ENCODE peak calls at places on chromosomes 11 and 22, in five cellular contexts. One of them, this sample, is unnamed.

GRCh38 chr11:4071828-4072421 is 22.7 kb upstream of the RRM1 start:
- DNase-seq in suprapubic skin: no peak
- DNase-seq in transverse colon: no peak
- DNase-seq in stomach: no peak
- DNase-seq in K562: no peak
- DNase-seq in this sample: no peak

GRCh38 chr22:37529652-37530345 is 10.6 kb upstream of the CARD10 start:
- DNase-seq in suprapubic skin: no peak
- DNase-seq in transverse colon: peak; percentile 78
- DNase-seq in stomach: no peak
- DNase-seq in K562: no peak
- DNase-seq in this sample: no peak

GRCh38 chr11:5336331-5336730 is 7.0 kb downstream of the OR51B5 start:
- DNase-seq in suprapubic skin: no peak
- DNase-seq in transverse colon: no peak
- DNase-seq in stomach: no peak
- DNase-seq in K562: no peak
- DNase-seq in this sample: no peak

GRCh38 chr11:95081412-95081811 is 8.2 kb upstream of the ENDOD1 start:
- DNase-seq in suprapubic skin: no peak
- DNase-seq in transverse colon: no peak
- DNase-seq in stomach: no peak
- DNase-seq in K562: no peak
- DNase-seq in this sample: peak; percentile 78

GRCh38 chr11:57745206-57745605 is 3.9 kb downstream of the SELENOH start:
- DNase-seq in suprapubic skin: no peak
- DNase-seq in transverse colon: no peak
- DNase-seq in stomach: no peak
- DNase-seq in K562: no peak
- DNase-seq in this sample: no peak

GRCh38 chr11:118438314-118438931 is 2.1 kb downstream of the KMT2A start:
- DNase-seq in suprapubic skin: no peak
- DNase-seq in transverse colon: peak; percentile 48
- DNase-seq in stomach: no peak
- DNase-seq in K562: peak; percentile 35
- DNase-seq in this sample: peak; percentile 72

GRCh38 chr22:50581031-50581949 is 1.4 kb downstream of the CHKB start:
- DNase-seq in suprapubic skin: no peak
- DNase-seq in transverse colon: no peak
- DNase-seq in stomach: no peak
- DNase-seq in K562: no peak
- DNase-seq in this sample: no peak

GRCh38 chr11:5210376-5210885 is 9.9 kb upstream of the OR51V1 start:
- DNase-seq in suprapubic skin: no peak
- DNase-seq in transverse colon: no peak
- DNase-seq in stomach: no peak
- DNase-seq in K562: no peak
- DNase-seq in this sample: no peak

DNA sequence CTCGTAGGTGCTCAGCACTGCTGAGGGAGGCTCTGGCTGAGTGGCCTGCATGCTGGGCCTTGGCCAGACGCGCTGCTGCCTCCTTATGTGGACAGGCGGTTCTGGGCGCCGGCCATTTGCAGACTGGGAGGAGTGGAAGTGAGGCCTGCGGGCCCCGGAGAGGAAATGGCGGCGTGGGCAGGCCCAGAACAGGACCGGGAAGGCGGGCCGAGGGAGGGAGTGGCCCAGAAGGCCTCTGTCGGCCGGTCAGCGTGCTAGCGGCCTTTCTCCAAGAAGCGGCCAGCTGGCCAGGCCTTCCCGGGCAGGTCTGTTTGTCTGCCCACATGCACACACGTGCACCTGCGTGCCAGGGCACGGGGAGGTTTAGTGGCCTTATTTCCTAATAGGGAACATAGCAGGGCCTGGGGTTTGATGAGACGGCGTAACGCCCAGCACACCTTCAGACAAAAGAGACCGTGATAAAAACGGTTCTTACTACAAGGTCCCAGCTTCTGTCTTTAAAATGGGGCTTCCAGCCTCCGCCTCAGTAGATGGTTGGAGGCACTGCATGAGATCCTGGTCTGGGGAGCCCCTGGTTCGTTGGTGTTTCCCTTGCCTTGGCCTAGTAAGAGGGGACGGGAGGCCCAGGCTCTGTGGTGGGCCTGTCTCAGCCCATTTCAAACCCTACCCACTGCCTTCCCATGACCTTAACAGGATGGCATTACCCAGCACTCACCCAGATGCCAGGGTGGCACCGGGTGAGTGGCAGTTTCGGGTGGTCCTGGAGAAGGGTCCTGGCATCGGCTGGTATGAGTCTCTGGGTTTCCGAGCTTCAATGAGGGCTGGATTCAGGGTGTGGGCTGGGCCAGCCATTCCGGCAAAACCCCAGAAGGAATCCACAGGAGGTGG is 65.1 kb upstream of the PPARA start:
- DNase-seq in suprapubic skin: peak; percentile 94
- DNase-seq in transverse colon: peak; percentile 69
- DNase-seq in stomach: peak; percentile 93
- DNase-seq in K562: peak; percentile 45
- DNase-seq in this sample: peak; percentile 95
- TF ChIP-seq POLR2AphosphoS5 in suprapubic skin: peak; percentile 87
- TF ChIP-seq POLR2AphosphoS5 in transverse colon: peak; percentile 54
- TF ChIP-seq POLR2AphosphoS5 in stomach: peak; percentile 82
- TF ChIP-seq POLR2AphosphoS5 in K562: no peak
- TF ChIP-seq POLR2AphosphoS5 in this sample: peak; percentile 56

DNA sequence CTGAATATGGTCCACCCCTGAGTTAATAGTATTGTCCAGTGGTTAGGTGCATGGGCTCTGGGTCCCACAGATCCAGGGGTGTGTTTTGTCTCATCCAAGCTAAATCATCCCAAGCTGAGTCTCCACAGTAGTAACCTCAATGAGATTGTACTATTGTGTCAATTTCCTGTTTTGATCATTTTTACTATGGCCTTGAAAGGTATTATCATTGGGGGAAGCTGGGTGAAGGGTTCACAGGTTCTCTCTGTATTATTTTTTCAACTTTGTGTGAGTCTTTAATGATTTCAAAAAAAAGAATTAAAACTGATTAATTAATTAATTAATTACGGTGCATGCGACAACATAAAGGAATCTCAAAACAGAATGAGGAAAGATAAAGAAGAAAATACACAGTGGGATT is 266.1 kb downstream of the MN1 start:
- DNase-seq in suprapubic skin: no peak
- DNase-seq in transverse colon: no peak
- DNase-seq in stomach: no peak
- DNase-seq in K562: no peak
- DNase-seq in this sample: no peak
- TF ChIP-seq EP300 in suprapubic skin: no peak
- TF ChIP-seq EP300 in transverse colon: no peak
- TF ChIP-seq EP300 in stomach: no peak
- TF ChIP-seq EP300 in K562: no peak
- TF ChIP-seq EP300 in this sample: no peak

GRCh38 chr11:122100222-122101080 is 15.6 kb downstream of the BLID start:
- DNase-seq in suprapubic skin: peak; percentile 82
- DNase-seq in transverse colon: peak; percentile 15
- DNase-seq in stomach: no peak
- DNase-seq in K562: no peak
- DNase-seq in this sample: peak; percentile 88
- H3K4me3 ChIP-seq in suprapubic skin: peak overlapping the region; percentile 47
- H3K4me3 ChIP-seq in transverse colon: peak overlapping the region; percentile 41
- H3K4me3 ChIP-seq in stomach: peak overlapping the region; percentile 45
- H3K4me3 ChIP-seq in K562: no peak overlapping the region
- H3K4me3 ChIP-seq in this sample: peak overlapping the region; percentile 64

GRCh38 chr11:127996825-127997224 is 590.5 kb downstream of the ETS1 start:
- DNase-seq in suprapubic skin: no peak
- DNase-seq in transverse colon: no peak
- DNase-seq in stomach: no peak
- DNase-seq in K562: no peak
- DNase-seq in this sample: no peak

GRCh38 chr11:127998421-127998820 is 588.9 kb downstream of the ETS1 start:
- DNase-seq in suprapubic skin: no peak
- DNase-seq in transverse colon: no peak
- DNase-seq in stomach: no peak
- DNase-seq in K562: no peak
- DNase-seq in this sample: no peak

GRCh38 chr11:127994736-127995135 is 592.6 kb downstream of the ETS1 start:
- DNase-seq in suprapubic skin: no peak
- DNase-seq in transverse colon: no peak
- DNase-seq in stomach: no peak
- DNase-seq in K562: no peak
- DNase-seq in this sample: no peak

DNA sequence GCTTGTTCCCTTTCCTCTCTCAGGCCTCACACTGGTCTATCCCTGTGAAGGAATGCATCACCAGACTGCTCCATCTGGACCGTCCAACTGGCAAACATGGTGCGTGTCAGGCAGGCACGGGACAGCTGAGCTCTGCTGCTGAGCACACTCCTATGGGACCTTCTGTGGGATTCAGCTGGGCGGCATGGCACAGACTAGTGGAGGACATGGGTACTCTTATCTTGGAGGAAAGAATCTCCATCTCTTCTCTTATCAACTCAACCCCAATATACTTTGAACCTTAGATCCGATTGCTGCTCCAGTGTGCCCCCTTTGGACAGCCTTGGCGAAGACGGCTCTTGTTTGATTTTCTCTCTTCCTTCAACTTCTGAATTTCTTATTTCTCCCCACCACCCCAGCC is 593.6 kb downstream of the ETS1 start:
- DNase-seq in suprapubic skin: no peak
- DNase-seq in transverse colon: no peak
- DNase-seq in stomach: no peak
- DNase-seq in K562: no peak
- DNase-seq in this sample: no peak
- TF ChIP-seq POLR2AphosphoS5 in suprapubic skin: no peak
- TF ChIP-seq POLR2AphosphoS5 in transverse colon: no peak
- TF ChIP-seq POLR2AphosphoS5 in stomach: no peak
- TF ChIP-seq POLR2AphosphoS5 in K562: no peak
- TF ChIP-seq POLR2AphosphoS5 in this sample: no peak

GRCh38 chr11:125625594-125626380 is 824 bp downstream of the CHEK1 start:
- DNase-seq in suprapubic skin: peak; percentile 92
- DNase-seq in transverse colon: peak; percentile 90
- DNase-seq in stomach: peak; percentile 88
- DNase-seq in K562: peak; percentile 80
- DNase-seq in this sample: peak; percentile 92
- TF ChIP-seq EP300 in suprapubic skin: no peak
- TF ChIP-seq EP300 in transverse colon: no peak
- TF ChIP-seq EP300 in stomach: no peak
- TF ChIP-seq EP300 in K562: no peak
- TF ChIP-seq EP300 in this sample: no peak

GRCh38 chr11:67498544-67498972 is 6.6 kb downstream of the PITPNM1 start:
- DNase-seq in suprapubic skin: peak; percentile 72
- DNase-seq in transverse colon: no peak
- DNase-seq in stomach: no peak
- DNase-seq in K562: no peak
- DNase-seq in this sample: no peak

GRCh38 chr11:67496113-67496512 is 9.1 kb downstream of the PITPNM1 start:
- DNase-seq in suprapubic skin: no peak
- DNase-seq in transverse colon: no peak
- DNase-seq in stomach: no peak
- DNase-seq in K562: no peak
- DNase-seq in this sample: no peak

GRCh38 chr11:67495234-67496005 is 9.7 kb downstream of the PITPNM1 start:
- DNase-seq in suprapubic skin: no peak
- DNase-seq in transverse colon: no peak
- DNase-seq in stomach: no peak
- DNase-seq in K562: no peak
- DNase-seq in this sample: no peak

GRCh38 chr11:67499808-67500793 is 5.1 kb downstream of the PITPNM1 start:
- DNase-seq in suprapubic skin: no peak
- DNase-seq in transverse colon: no peak
- DNase-seq in stomach: no peak
- DNase-seq in K562: no peak
- DNase-seq in this sample: no peak

DNA sequence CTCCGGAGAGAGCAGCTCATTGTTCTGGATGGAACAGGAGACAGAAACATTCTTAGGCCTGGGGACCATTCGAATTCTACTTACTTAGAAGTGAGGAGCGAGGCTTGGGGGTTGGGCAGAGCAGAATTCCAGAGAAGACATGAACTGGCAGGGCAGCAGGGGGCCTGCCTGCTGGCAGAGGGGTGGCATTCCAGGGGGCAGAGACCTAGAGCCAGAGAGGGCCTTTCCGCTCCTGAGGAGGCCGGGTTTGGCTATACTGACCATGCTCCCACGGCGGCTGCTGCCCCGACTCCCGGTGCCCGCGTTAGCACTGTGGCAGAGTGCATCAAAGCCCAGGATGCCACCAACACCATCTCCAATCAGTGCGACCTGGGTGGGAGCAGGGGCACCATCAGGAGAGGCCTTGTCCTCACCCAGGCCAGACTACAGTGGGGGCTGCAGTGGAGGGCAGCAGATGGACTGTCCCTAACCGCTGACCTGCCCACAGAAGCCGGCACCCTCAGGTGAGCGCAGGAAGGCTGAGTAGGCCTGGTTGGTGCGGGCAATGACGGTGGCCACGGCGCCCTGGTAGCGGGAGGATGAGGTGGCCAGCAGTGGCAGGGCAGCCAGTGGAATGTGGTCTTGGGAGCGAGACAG is 7.4 kb downstream of the PITPNM1 start:
- DNase-seq in suprapubic skin: peak; percentile 74
- DNase-seq in transverse colon: no peak
- DNase-seq in stomach: no peak
- DNase-seq in K562: no peak
- DNase-seq in this sample: no peak
- H3K4me3 ChIP-seq in suprapubic skin: no peak overlapping the region
- H3K4me3 ChIP-seq in transverse colon: no peak overlapping the region
- H3K4me3 ChIP-seq in stomach: no peak overlapping the region
- H3K4me3 ChIP-seq in K562: no peak overlapping the region
- H3K4me3 ChIP-seq in this sample: no peak overlapping the region

This sample was measured in sigmoid colon.